ENCODE peak calls at places on chromosome 10, in seven cellular contexts. G is neuronal stem cell, R is H1, T is mesendoderm, J is IMR-90, H is H9, C is mesenchymal stem cell. U is an unnamed sample.

GRCh38 chr10:88546462-88546861 is 36.7 kb downstream of the RNLS start:
- DNase-seq in G (no peak), R (no peak), H (no peak), C (no peak), J (no peak), T (no peak), U (no peak)

GRCh38 chr10:90884414-90884813 is 12.6 kb downstream of the RPP30 start:
- DNase-seq in J (peak), C (no peak), R (no peak), H (no peak), T (no peak), G (no peak), U (no peak)

GRCh38 chr10:114548662-114549061 is 109.4 kb downstream of the ABLIM1 start:
- DNase-seq in R (no peak), H (peak), J (peak), G (peak), T (peak), C (peak), U (peak)

GRCh38 chr10:110903280-110904278 is 15.4 kb downstream of the BBIP1 start:
- DNase-seq in T (no peak), H (no peak), C (peak), R (no peak), G (no peak), J (peak), U (no peak)

GRCh38 chr10:44399478-44400451 is 14.9 kb upstream of the CXCL12 start:
- DNase-seq in J (no peak), T (no peak), R (no peak), G (no peak), C (no peak), H (no peak), U (no peak)

GRCh38 chr10:79483948-79484347 is 28.4 kb upstream of the EIF5AL1 start:
- DNase-seq in H (peak), T (no peak), C (peak), G (no peak), R (no peak), J (peak), U (no peak)

GRCh38 chr10:122379041-122379440 is 4.5 kb downstream of the PLEKHA1 start:
- DNase-seq in H (no peak), T (no peak), G (no peak), J (no peak), C (no peak), R (no peak), U (no peak)

GRCh38 chr10:86179961-86180360 is 186.6 kb downstream of the GRID1 start:
- DNase-seq in C (no peak), T (no peak), G (no peak), J (no peak), R (no peak), H (no peak), U (no peak)

GRCh38 chr10:103829838-103830465 is 25.4 kb downstream of the SH3PXD2A start:
- DNase-seq in C (no peak), J (no peak), T (peak), G (no peak), R (no peak), H (no peak), U (no peak)

GRCh38 chr10:66637273-66638036 is 288.4 kb upstream of the LRRTM3 start:
- DNase-seq in J (no peak), T (peak), H (no peak), C (no peak), R (no peak), G (no peak), U (no peak)

GRCh38 chr10:66639351-66639750 is 286.5 kb upstream of the LRRTM3 start:
- DNase-seq in T (no peak), C (no peak), H (no peak), J (peak), R (no peak), G (no peak), U (no peak)

DNA sequence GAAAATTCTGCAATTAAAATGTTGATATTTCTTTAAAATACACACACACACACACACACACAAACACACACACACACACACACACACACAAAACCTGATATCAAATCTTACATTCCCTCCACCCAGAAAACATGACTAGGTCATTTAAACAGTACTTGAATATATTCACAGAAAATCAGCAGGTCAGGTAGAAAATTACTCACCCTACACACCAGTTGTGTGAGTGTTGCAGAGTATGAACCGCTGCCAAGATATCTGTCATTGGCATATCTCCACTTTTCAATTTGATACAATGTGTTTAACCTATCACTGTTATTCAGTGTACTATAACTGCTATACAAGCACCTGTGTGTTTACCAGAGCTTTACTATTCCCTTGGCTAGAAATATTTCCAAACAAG is 283.6 kb upstream of the LRRTM3 start:
- DNase-seq in C (no peak), H (no peak), G (no peak), R (no peak), T (no peak), J (no peak), U (no peak)
- H3K23ac ChIP-seq in C (no peak), H (no peak), G (no peak), R (no peak), T (no peak), J (no peak), U (no peak)

GRCh38 chr10:132133005-132133404 is 53.7 kb upstream of the DPYSL4 start:
- DNase-seq in J (no peak), C (no peak), T (peak), G (no peak), H (no peak), R (no peak), U (no peak)

GRCh38 chr10:132133449-132134291 is 53.1 kb upstream of the DPYSL4 start:
- DNase-seq in T (no peak), H (no peak), J (no peak), G (no peak), C (no peak), R (no peak), U (no peak)

GRCh38 chr10:132135398-132135872 is 51.3 kb upstream of the DPYSL4 start:
- DNase-seq in H (peak), C (no peak), R (no peak), J (no peak), G (no peak), T (peak), U (no peak)

GRCh38 chr10:132136097-132136521 is 50.6 kb upstream of the DPYSL4 start:
- DNase-seq in H (no peak), J (no peak), R (no peak), G (no peak), C (no peak), T (no peak), U (no peak)

GRCh38 chr10:132134541-132135397 is 52.0 kb upstream of the DPYSL4 start:
- DNase-seq in G (no peak), C (no peak), T (no peak), J (no peak), R (no peak), H (no peak), U (no peak)
- H3K23ac ChIP-seq in G (no peak), C (no peak), T (no peak), J (no peak), R (no peak), H (no peak), U (no peak)

DNA sequence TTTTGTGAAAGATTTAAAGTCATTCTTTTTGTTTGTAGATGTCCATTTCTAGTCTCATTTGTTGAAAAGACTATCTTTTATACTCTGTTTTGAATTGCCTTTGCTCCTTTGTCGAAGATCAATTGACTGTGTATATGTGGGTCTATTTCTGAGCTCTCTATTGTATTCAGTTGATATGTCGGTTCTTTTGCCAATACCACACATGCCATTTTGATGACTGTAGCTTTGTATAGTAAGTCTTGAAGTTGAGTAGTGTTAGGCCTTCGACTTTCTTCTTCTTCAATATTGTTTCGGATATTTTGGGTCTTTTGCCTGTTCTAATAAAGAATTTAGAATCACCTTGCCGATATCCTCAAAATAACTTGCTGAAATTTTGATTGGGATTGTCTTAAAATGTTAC is 104.5 kb downstream of the CCSER2 start:
- DNase-seq in T (peak), C (no peak), G (no peak), R (no peak), J (peak), H (no peak), U (no peak)
- H3K23ac ChIP-seq in T (no peak), C (no peak), G (no peak), R (no peak), J (no peak), H (no peak), U (no peak)

GRCh38 chr10:98878418-98878817 is 357.2 kb downstream of the HPSE2 start:
- DNase-seq in T (no peak), G (no peak), R (no peak), J (peak), H (no peak), C (peak), U (no peak)
- H3K23ac ChIP-seq in T (no peak), G (no peak), R (no peak), J (no peak), H (no peak), C (no peak), U (no peak)

DNA sequence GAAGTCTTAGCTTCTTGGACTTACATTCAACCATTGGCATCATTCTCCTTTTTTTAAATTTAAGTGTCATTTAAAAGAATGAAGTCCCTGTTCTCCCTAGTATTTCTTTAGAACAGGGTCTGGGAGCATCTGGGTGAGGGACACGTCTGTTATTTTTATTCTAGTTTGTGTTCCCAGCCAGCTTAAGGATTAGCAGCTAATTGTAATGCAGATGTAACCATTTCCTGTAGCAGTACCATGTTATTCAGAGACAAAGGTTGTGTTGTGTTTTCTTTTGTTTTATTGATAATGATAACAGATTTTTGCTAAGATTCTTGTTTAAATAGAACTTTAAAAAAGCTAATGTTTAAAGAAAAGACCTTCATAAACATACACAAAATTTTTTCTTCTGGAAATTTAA is 34.3 kb downstream of the BMS1 start:
- DNase-seq in C (no peak), H (no peak), T (peak), J (no peak), G (no peak), R (no peak), U (no peak)
- H3K23ac ChIP-seq in C (no peak), H (no peak), T (no peak), J (no peak), G (no peak), R (no peak), U (no peak)

GRCh38 chr10:48284002-48284546 is 9.6 kb upstream of the FRMPD2 start:
- DNase-seq in C (no peak), T (no peak), H (no peak), J (no peak), G (no peak), R (no peak), U (no peak)

GRCh38 chr10:48285710-48286109 is 11.2 kb upstream of the FRMPD2 start:
- DNase-seq in T (no peak), R (no peak), G (no peak), J (no peak), H (no peak), C (no peak), U (no peak)

GRCh38 chr10:48288661-48289060 is 14.2 kb upstream of the FRMPD2 start:
- DNase-seq in G (no peak), C (no peak), J (no peak), T (no peak), H (no peak), R (no peak), U (no peak)

GRCh38 chr10:48287417-48288391 is 13.2 kb upstream of the FRMPD2 start:
- DNase-seq in J (no peak), G (no peak), C (no peak), R (no peak), H (no peak), T (no peak), U (no peak)

GRCh38 chr10:48286356-48286755 is 11.9 kb upstream of the FRMPD2 start:
- DNase-seq in J (no peak), T (no peak), R (no peak), H (no peak), G (no peak), C (no peak), U (no peak)
- H3K23ac ChIP-seq in J (no peak), T (no peak), R (no peak), H (no peak), G (no peak), C (no peak), U (no peak)

DNA sequence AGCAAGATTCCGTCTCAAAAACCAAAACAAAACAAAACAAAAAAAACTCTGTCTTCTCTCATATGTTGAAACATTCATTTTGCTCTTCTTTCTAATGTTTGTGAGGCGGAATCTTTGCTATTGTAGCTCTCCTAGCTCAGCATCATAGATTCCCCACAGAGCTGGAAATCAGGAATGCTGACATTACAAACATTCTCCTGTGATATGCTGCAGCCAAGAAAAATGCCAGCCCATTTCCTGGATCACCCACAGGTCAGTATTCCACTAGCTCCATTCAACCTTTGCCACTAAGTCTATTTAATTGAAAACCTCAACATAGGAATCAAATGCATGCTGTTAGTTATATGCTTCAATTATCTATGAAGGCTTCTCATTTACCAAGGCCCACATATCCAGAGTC is 186.3 kb downstream of the IPMK start:
- DNase-seq in G (no peak), H (no peak), R (no peak), T (no peak), J (no peak), C (no peak), U (peak)
- H3K23ac ChIP-seq in G (no peak), H (no peak), R (no peak), T (no peak), J (no peak), C (no peak), U (no peak)